ENCODE peak calls at places on chromosomes 3 and 15, in six cellular contexts. One of them, this sample, is unnamed.

GRCh38 chr15:38944551-38944950 is 379.9 kb upstream of the RASGRP1 start:
- DNase-seq in erythroblast: no peak
- DNase-seq in tibial nerve: no peak
- DNase-seq in COR-L47: no peak
- DNase-seq in endodermal cell: no peak
- DNase-seq in ovary: no peak
- DNase-seq in this sample: no peak

GRCh38 chr3:72887378-72887722 is 496 bp upstream of the GXYLT2 start:
- DNase-seq in erythroblast: no peak
- DNase-seq in tibial nerve: no peak
- DNase-seq in COR-L47: no peak
- DNase-seq in endodermal cell: no peak
- DNase-seq in ovary: no peak
- DNase-seq in this sample: peak

GRCh38 chr3:110687138-110687537 is 384.5 kb upstream of the NECTIN3 start:
- DNase-seq in erythroblast: no peak
- DNase-seq in tibial nerve: no peak
- DNase-seq in COR-L47: no peak
- DNase-seq in endodermal cell: no peak
- DNase-seq in ovary: no peak
- DNase-seq in this sample: no peak

GRCh38 chr3:125351814-125352456 is 23.2 kb downstream of the ZNF148 start:
- DNase-seq in erythroblast: peak
- DNase-seq in tibial nerve: no peak
- DNase-seq in COR-L47: no peak
- DNase-seq in endodermal cell: no peak
- DNase-seq in ovary: no peak
- DNase-seq in this sample: peak

GRCh38 chr3:17091895-17092294 is 207.1 kb downstream of the PLCL2 start:
- DNase-seq in erythroblast: no peak
- DNase-seq in tibial nerve: no peak
- DNase-seq in COR-L47: no peak
- DNase-seq in endodermal cell: no peak
- DNase-seq in ovary: no peak
- DNase-seq in this sample: peak

GRCh38 chr3:46454209-46454595 is 10.5 kb downstream of the LTF start:
- DNase-seq in erythroblast: no peak
- DNase-seq in tibial nerve: no peak
- DNase-seq in COR-L47: no peak
- DNase-seq in endodermal cell: peak
- DNase-seq in ovary: no peak
- DNase-seq in this sample: no peak

GRCh38 chr3:53843195-53844177 is 2.7 kb downstream of the CHDH start:
- DNase-seq in erythroblast: no peak
- DNase-seq in tibial nerve: no peak
- DNase-seq in COR-L47: no peak
- DNase-seq in endodermal cell: no peak
- DNase-seq in ovary: no peak
- DNase-seq in this sample: no peak

GRCh38 chr3:140276698-140277097 is 341.7 kb downstream of the CLSTN2 start:
- DNase-seq in erythroblast: peak
- DNase-seq in tibial nerve: no peak
- DNase-seq in COR-L47: peak
- DNase-seq in endodermal cell: peak
- DNase-seq in ovary: no peak
- DNase-seq in this sample: peak

GRCh38 chr3:184602406-184603155 is 41.0 kb downstream of the EPHB3 start:
- DNase-seq in erythroblast: no peak
- DNase-seq in tibial nerve: no peak
- DNase-seq in COR-L47: peak
- DNase-seq in endodermal cell: peak
- DNase-seq in ovary: peak
- DNase-seq in this sample: no peak

GRCh38 chr3:4827767-4828166 is 151.5 kb upstream of the BHLHE40 start:
- DNase-seq in erythroblast: peak
- DNase-seq in tibial nerve: no peak
- DNase-seq in COR-L47: no peak
- DNase-seq in endodermal cell: no peak
- DNase-seq in ovary: no peak
- DNase-seq in this sample: peak

GRCh38 chr3:46998121-46998851 is 18.8 kb downstream of the NBEAL2 start:
- DNase-seq in erythroblast: peak
- DNase-seq in tibial nerve: peak
- DNase-seq in COR-L47: no peak
- DNase-seq in endodermal cell: peak
- DNase-seq in ovary: peak
- DNase-seq in this sample: peak

GRCh38 chr15:35725353-35725752 is 179.4 kb upstream of the DPH6 start:
- DNase-seq in erythroblast: no peak
- DNase-seq in tibial nerve: no peak
- DNase-seq in COR-L47: no peak
- DNase-seq in endodermal cell: no peak
- DNase-seq in ovary: no peak
- DNase-seq in this sample: peak

GRCh38 chr3:171846594-171846993 is 3.4 kb downstream of the TMEM212 start:
- DNase-seq in erythroblast: no peak
- DNase-seq in tibial nerve: no peak
- DNase-seq in COR-L47: no peak
- DNase-seq in endodermal cell: no peak
- DNase-seq in ovary: no peak
- DNase-seq in this sample: peak

GRCh38 chr3:153164009-153164550 is 2.1 kb downstream of the RAP2B start:
- DNase-seq in erythroblast: no peak
- DNase-seq in tibial nerve: no peak
- DNase-seq in COR-L47: no peak
- DNase-seq in endodermal cell: no peak
- DNase-seq in ovary: no peak
- DNase-seq in this sample: peak

GRCh38 chr15:94235681-94236080 is 4.3 kb downstream of the MCTP2 start:
- DNase-seq in erythroblast: no peak
- DNase-seq in tibial nerve: no peak
- DNase-seq in COR-L47: no peak
- DNase-seq in endodermal cell: no peak
- DNase-seq in ovary: no peak
- DNase-seq in this sample: no peak

GRCh38 chr15:80977627-80978036 is 12.0 kb downstream of the MESD start:
- DNase-seq in erythroblast: peak
- DNase-seq in tibial nerve: peak
- DNase-seq in COR-L47: peak
- DNase-seq in endodermal cell: peak
- DNase-seq in ovary: no peak
- DNase-seq in this sample: peak

GRCh38 chr3:55858727-55859126 is 371.6 kb upstream of the WNT5A start:
- DNase-seq in erythroblast: no peak
- DNase-seq in tibial nerve: no peak
- DNase-seq in COR-L47: no peak
- DNase-seq in endodermal cell: no peak
- DNase-seq in ovary: no peak
- DNase-seq in this sample: no peak

GRCh38 chr15:90192961-90193786 is 8.0 kb upstream of the SEMA4B start:
- DNase-seq in erythroblast: no peak
- DNase-seq in tibial nerve: no peak
- DNase-seq in COR-L47: no peak
- DNase-seq in endodermal cell: no peak
- DNase-seq in ovary: no peak
- DNase-seq in this sample: no peak

GRCh38 chr3:135896613-135897012 is 68.9 kb upstream of the PPP2R3A start:
- DNase-seq in erythroblast: no peak
- DNase-seq in tibial nerve: no peak
- DNase-seq in COR-L47: no peak
- DNase-seq in endodermal cell: no peak
- DNase-seq in ovary: no peak
- DNase-seq in this sample: peak

GRCh38 chr15:77034620-77035467 is 36.1 kb downstream of the TSPAN3 start:
- DNase-seq in erythroblast: peak
- DNase-seq in tibial nerve: peak
- DNase-seq in COR-L47: no peak
- DNase-seq in endodermal cell: peak
- DNase-seq in ovary: peak
- DNase-seq in this sample: peak

GRCh38 chr3:53231532-53232511 is 24.0 kb downstream of the TKT start:
- DNase-seq in erythroblast: no peak
- DNase-seq in tibial nerve: no peak
- DNase-seq in COR-L47: no peak
- DNase-seq in endodermal cell: peak
- DNase-seq in ovary: peak
- DNase-seq in this sample: no peak

GRCh38 chr3:193507566-193507965 is 47.1 kb downstream of the ATP13A4 start:
- DNase-seq in erythroblast: no peak
- DNase-seq in tibial nerve: no peak
- DNase-seq in COR-L47: no peak
- DNase-seq in endodermal cell: no peak
- DNase-seq in ovary: no peak
- DNase-seq in this sample: no peak

GRCh38 chr15:35738370-35738769 is 192.4 kb upstream of the DPH6 start:
- DNase-seq in erythroblast: no peak
- DNase-seq in tibial nerve: no peak
- DNase-seq in COR-L47: no peak
- DNase-seq in endodermal cell: peak
- DNase-seq in ovary: no peak
- DNase-seq in this sample: peak

This sample was measured in GM23248.